ENCODE peak calls at places on chromosomes 3 and 15, in seven cellular contexts. E is posterior cingulate gyrus, T is GM12865, A is body of pancreas, R is amniotic stem cell, D is MV-4-11, U is NCI-H446. G is an unnamed sample.
A peak's percentile ranks its signal among the peaks of the same experiment; 100 is the strongest.

GRCh38 chr3:32583708-32584107 is 13.1 kb upstream of the DYNC1LI1 start:
- DNase-seq in E (no peak), T (no peak), A (no peak), R (peak; percentile 89), D (no peak), U (no peak), G (no peak)

GRCh38 chr3:46922426-46922825 is 44.9 kb downstream of the PTH1R start:
- DNase-seq in E (no peak), T (no peak), A (no peak), R (no peak), D (no peak), U (no peak), G (no peak)

GRCh38 chr15:90681056-90681455 is 36.1 kb upstream of the BLM start:
- DNase-seq in E (no peak), T (no peak), A (no peak), R (no peak), D (no peak), U (no peak), G (no peak)

GRCh38 chr15:67064607-67065530 is 533 bp upstream of the SMAD3 start:
- DNase-seq in E (no peak), T (peak; percentile 61), A (peak; percentile 73), R (no peak), D (no peak), U (no peak), G (no peak)

GRCh38 chr15:54582863-54583643 is 604.8 kb downstream of the UNC13C start:
- DNase-seq in E (no peak), T (peak; percentile 94), A (no peak), R (no peak), D (no peak), U (no peak), G (no peak)

GRCh38 chr15:74904190-74904805 is 2.4 kb downstream of the FAM219B start:
- DNase-seq in E (no peak), T (no peak), A (no peak), R (no peak), D (no peak), U (no peak), G (no peak)

GRCh38 chr3:155335955-155336354 is 42.5 kb upstream of the STRIT1 start:
- DNase-seq in E (no peak), T (peak; percentile 89), A (no peak), R (no peak), D (no peak), U (no peak), G (no peak)

GRCh38 chr15:70222632-70223031 is 124.9 kb upstream of the TLE3 start:
- DNase-seq in E (no peak), T (no peak), A (no peak), R (no peak), D (no peak), U (no peak), G (no peak)

GRCh38 chr15:57559875-57560274 is 31.8 kb upstream of the MYZAP start:
- DNase-seq in E (no peak), T (peak; percentile 54), A (peak; percentile 85), R (no peak), D (peak; percentile 49), U (no peak), G (no peak)

GRCh38 chr3:184381261-184382224 is 1.7 kb downstream of the CHRD start:
- DNase-seq in E (no peak), T (no peak), A (no peak), R (no peak), D (peak; percentile 30), U (no peak), G (no peak)

GRCh38 chr3:140816804-140817203 is 124.8 kb upstream of the SLC25A36 start:
- DNase-seq in E (no peak), T (no peak), A (no peak), R (no peak), D (no peak), U (no peak), G (no peak)

GRCh38 chr3:168047190-168047795 is 48.4 kb downstream of the GOLIM4 start:
- DNase-seq in E (no peak), T (peak; percentile 82), A (no peak), R (peak; percentile 73), D (peak; percentile 82), U (peak; percentile 74), G (peak; percentile 55)

GRCh38 chr15:60520825-60521368 is 42.0 kb upstream of the ICE2 start:
- DNase-seq in E (no peak), T (peak; percentile 88), A (peak; percentile 77), R (peak; percentile 54), D (peak; percentile 22), U (no peak), G (peak; percentile 47)

GRCh38 chr3:409011-409410 is 212.4 kb downstream of the CHL1 start:
- DNase-seq in E (no peak), T (no peak), A (no peak), R (no peak), D (no peak), U (no peak), G (no peak)

GRCh38 chr3:117788086-117788485 is 1078.5 kb downstream of the TUSC7 start:
- DNase-seq in E (no peak), T (no peak), A (peak; percentile 19), R (peak; percentile 30), D (no peak), U (peak; percentile 27), G (peak; percentile 52)

GRCh38 chr15:73962409-73962808 is 29.7 kb downstream of the STOML1 start:
- DNase-seq in E (no peak), T (no peak), A (no peak), R (no peak), D (no peak), U (no peak), G (no peak)

GRCh38 chr3:34758630-34759261 is 880.6 kb upstream of the ARPP21 start:
- DNase-seq in E (no peak), T (no peak), A (no peak), R (no peak), D (no peak), U (no peak), G (no peak)

GRCh38 chr3:4351164-4351855 is 48.1 kb downstream of the SETMAR start:
- DNase-seq in E (no peak), T (no peak), A (no peak), R (no peak), D (no peak), U (no peak), G (no peak)

GRCh38 chr3:53120336-53120735 is 9.9 kb downstream of the RFT1 start:
- DNase-seq in E (no peak), T (no peak), A (no peak), R (no peak), D (no peak), U (no peak), G (no peak)

GRCh38 chr15:29476503-29477080 is 207.0 kb upstream of the NSMCE3 start:
- DNase-seq in E (no peak), T (no peak), A (no peak), R (no peak), D (no peak), U (no peak), G (no peak)

GRCh38 chr15:77538793-77539487 is 93.8 kb downstream of the LINGO1 start:
- DNase-seq in E (no peak), T (no peak), A (peak; percentile 92), R (no peak), D (no peak), U (no peak), G (no peak)

GRCh38 chr3:20038679-20039078 is 1.6 kb upstream of the KAT2B start:
- DNase-seq in E (no peak), T (no peak), A (no peak), R (no peak), D (no peak), U (no peak), G (no peak)